ENCODE peak calls at places on chromosome 18, in ten cellular contexts. K is fibroblast of lung; V is adrenal gland; T is mammary epithelial cell; F is heart left ventricle; D is PC-3; J is osteoblast; E is pancreas; P is CD8-positive, alpha-beta memory T cell; X is CD4-positive, alpha-beta memory T cell. M is an unnamed sample. For H3K27me3, the result is how much of the 10 kb centered on the place peaks cover.

GRCh38 chr18:69216390-69216789 is 184.3 kb upstream of the DOK6 start:
- DNase-seq in K (no peak), V (no peak), T (no peak), F (no peak), D (no peak), J (no peak), E (no peak), P (no peak), X (no peak), M (no peak)

GRCh38 chr18:13218376-13219011 is at the start of gene LDLRAD4:
- DNase-seq in K (no peak), V (peak), T (no peak), F (peak), D (no peak), J (no peak), E (peak), P (no peak), X (peak), M (peak)

GRCh38 chr18:11862468-11863137 is 11.4 kb downstream of the CHMP1B start:
- DNase-seq in K (no peak), V (no peak), T (no peak), F (no peak), D (no peak), J (no peak), E (no peak), P (no peak), X (no peak), M (no peak)

GRCh38 chr18:45175505-45175904 is 439.8 kb upstream of the SLC14A2 start:
- DNase-seq in K (no peak), V (no peak), T (peak), F (no peak), D (no peak), J (no peak), E (no peak), P (no peak), X (no peak), M (no peak)

GRCh38 chr18:69261436-69261835 is 139.3 kb upstream of the DOK6 start:
- DNase-seq in K (no peak), V (no peak), T (no peak), F (no peak), D (no peak), J (no peak), E (no peak), P (no peak), X (no peak), M (no peak)

GRCh38 chr18:59047321-59047991 is 92.2 kb upstream of the SEC11C start:
- DNase-seq in K (no peak), V (no peak), T (no peak), F (no peak), D (no peak), J (no peak), E (no peak), P (no peak), X (no peak), M (no peak)

GRCh38 chr18:3526421-3527354 is 76.7 kb downstream of the TGIF1 start:
- DNase-seq in K (peak), V (no peak), T (peak), F (no peak), D (no peak), J (no peak), E (no peak), P (no peak), X (no peak), M (peak)

GRCh38 chr18:57961876-57962505 is 82.0 kb upstream of the NEDD4L start:
- DNase-seq in K (no peak), V (no peak), T (no peak), F (no peak), D (peak), J (peak), E (no peak), P (no peak), X (no peak), M (no peak)

GRCh38 chr18:67599277-67599676 is 82.8 kb upstream of the DSEL start:
- DNase-seq in K (peak), V (no peak), T (peak), F (no peak), D (peak), J (no peak), E (no peak), P (no peak), X (no peak), M (no peak)

GRCh38 chr18:3688682-3689081 is 238.7 kb downstream of the TGIF1 start:
- DNase-seq in K (peak), V (no peak), T (peak), F (no peak), D (peak), J (peak), E (no peak), P (no peak), X (no peak), M (no peak)

GRCh38 chr18:39801848-39802247 is 2153.2 kb upstream of the PIK3C3 start:
- DNase-seq in K (no peak), V (no peak), T (no peak), F (no peak), D (no peak), J (no peak), E (no peak), P (no peak), X (no peak), M (no peak)

GRCh38 chr18:3703732-3704176 is 253.8 kb downstream of the TGIF1 start:
- DNase-seq in K (peak), V (peak), T (peak), F (peak), D (peak), J (peak), E (peak), P (no peak), X (no peak), M (peak)

GRCh38 chr18:47036298-47036874 is 965 bp upstream of the ELOA2 start:
- DNase-seq in K (peak), V (peak), T (peak), F (no peak), D (peak), J (peak), E (no peak), P (no peak), X (no peak), M (peak)

GRCh38 chr18:22871809-22872525 is 61.2 kb upstream of the RBBP8 start:
- DNase-seq in K (peak), V (no peak), T (peak), F (no peak), D (no peak), J (no peak), E (no peak), P (no peak), X (no peak), M (peak)

GRCh38 chr18:25669741-25670140 is 317.8 kb upstream of the ZNF521 start:
- DNase-seq in K (peak), V (no peak), T (no peak), F (no peak), D (no peak), J (no peak), E (no peak), P (no peak), X (no peak), M (no peak)

GRCh38 chr18:22347624-22348511 is 69.8 kb downstream of the CTAGE1 start:
- DNase-seq in K (peak), V (peak), T (no peak), F (peak), D (no peak), J (no peak), E (no peak), P (no peak), X (no peak), M (no peak)

GRCh38 chr18:22604390-22604985 is 186.8 kb upstream of the CTAGE1 start:
- DNase-seq in K (peak), V (peak), T (peak), F (peak), D (no peak), J (peak), E (peak), P (no peak), X (no peak), M (no peak)

DNA sequence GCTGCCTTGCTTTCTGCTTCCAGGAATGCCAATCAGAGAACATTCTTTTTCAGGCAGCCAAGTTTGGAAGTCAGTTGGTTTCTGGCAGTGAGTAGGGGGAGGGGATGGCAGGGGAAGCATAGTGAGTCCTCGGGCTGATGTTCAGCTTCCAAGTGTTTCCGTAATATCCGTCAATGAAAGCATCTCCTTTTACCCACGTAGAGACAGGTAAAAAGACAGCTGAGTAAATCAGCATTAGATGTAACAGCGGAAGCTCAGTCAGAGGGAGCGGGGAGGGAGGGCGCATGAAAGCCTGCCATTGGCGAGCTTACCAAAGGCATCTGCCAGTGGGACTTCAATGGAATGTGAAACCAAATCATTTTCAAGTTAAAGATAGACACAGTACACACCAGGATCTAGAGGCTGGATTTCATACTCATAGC is 117.1 kb upstream of the DTNA start:
- DNase-seq in K (peak), V (peak), T (peak), F (peak), D (no peak), J (no peak), E (peak), P (no peak), X (no peak), M (peak)
- H3K4me3 ChIP-seq in K (peak), V (peak), T (peak), F (peak), D (no peak), J (peak), E (peak), P (no peak), X (no peak), M (peak)

DNA sequence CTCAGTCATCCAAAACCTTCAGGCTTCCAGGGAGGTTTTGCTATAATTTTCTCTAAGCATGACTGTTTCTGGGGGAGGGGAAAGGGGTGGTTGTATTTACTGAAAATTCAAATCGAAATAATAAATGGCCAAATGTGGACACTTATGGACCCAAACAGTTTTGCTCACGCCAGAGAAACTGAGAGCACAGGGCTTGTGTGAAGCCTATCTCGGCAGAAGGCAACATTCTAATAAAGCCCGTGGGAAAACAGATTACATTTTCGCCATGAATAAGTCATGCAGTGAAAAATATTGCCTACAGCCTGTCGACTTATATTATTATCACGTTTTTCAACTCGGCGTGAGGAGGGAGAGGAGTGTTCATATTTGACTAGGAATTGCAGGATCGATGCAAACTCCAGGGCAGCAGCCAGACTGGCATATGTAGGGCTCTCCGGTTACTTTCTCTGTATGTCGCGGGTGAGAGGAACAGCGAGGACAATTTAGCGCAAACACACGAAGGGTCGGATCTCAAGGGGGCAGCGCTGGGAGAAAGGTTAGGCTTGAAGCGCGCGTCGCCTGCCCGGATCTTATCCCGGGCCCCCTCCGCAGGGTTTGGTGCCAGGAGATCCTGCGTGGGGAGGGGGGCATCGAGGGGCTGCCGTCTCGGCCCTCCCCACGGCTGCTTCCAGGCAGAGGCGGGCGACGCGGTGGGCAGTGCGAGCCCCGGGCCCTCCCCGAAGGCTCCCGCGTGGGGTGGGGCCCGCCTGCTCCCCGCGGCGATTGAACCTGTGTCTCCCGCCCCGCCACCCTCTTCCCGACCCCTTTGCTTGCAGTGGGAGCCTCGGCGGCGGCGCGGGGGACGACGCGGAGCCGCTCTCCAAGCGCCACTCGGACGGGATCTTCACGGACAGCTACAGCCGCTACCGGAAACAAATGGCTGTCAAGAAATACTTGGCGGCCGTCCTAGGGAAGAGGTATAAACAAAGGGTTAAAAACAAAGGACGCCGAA is 4.3 kb downstream of the ADCYAP1 start:
- DNase-seq in K (no peak), V (no peak), T (no peak), F (no peak), D (no peak), J (peak), E (no peak), P (no peak), X (no peak), M (peak)
- H3K27me3 ChIP-seq in K (half or more), V (half or more), T (under half), F (half or more), D (half or more), J (half or more), E (under half), P (under half), X (under half), M (half or more)

GRCh38 chr18:8750954-8751415 is 45.6 kb downstream of the MTCL1 start:
- DNase-seq in K (peak), V (no peak), T (no peak), F (no peak), D (no peak), J (peak), E (no peak), P (no peak), X (no peak), M (no peak)
- H3K4me3 ChIP-seq in K (peak), V (no peak), T (no peak), F (no peak), D (no peak), J (no peak), E (no peak), P (no peak), X (no peak), M (no peak)

DNA sequence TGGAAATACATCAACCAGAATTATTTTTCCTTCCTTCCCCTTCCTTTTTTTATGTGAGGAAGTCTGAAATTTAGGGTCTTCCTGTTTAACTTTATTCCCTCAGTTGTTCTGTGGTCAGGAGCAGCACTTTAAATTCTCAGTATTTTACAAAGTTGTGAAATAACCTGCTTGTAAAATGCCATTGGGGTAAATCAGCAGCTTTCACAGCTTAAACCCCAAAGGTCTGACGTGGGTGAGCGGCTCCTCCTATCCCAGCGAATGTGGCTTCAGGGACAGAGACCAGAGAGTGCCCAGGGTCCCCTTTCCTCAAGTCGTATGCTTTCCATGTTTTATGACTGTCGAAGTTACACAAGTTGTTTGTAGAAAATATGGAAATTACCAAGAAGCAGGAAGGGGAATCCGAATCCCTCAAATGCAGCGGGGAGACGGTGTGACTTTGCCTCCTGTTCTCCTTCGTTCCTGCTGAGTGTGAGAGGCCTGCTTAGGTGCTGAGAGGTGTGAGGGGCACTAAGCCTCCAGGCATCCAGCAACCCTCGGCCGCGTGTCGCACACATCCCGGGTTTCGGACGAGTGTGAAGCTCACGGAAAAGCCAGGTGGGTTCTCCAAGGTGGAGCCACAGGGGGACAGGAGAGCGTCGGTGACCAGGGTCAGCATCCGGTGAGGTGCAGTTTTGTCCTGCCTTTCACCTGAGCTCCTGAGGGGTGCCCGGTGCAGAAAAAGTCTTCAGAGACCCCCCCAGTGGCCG is 10.8 kb upstream of the KCNG2 start:
- DNase-seq in K (peak), V (no peak), T (no peak), F (no peak), D (no peak), J (peak), E (no peak), P (no peak), X (no peak), M (peak)
- H3K27me3 ChIP-seq in K (under half), V (under half), T (under half), F (half or more), D (under half), J (under half), E (under half), P (under half), X (under half), M (under half)

DNA sequence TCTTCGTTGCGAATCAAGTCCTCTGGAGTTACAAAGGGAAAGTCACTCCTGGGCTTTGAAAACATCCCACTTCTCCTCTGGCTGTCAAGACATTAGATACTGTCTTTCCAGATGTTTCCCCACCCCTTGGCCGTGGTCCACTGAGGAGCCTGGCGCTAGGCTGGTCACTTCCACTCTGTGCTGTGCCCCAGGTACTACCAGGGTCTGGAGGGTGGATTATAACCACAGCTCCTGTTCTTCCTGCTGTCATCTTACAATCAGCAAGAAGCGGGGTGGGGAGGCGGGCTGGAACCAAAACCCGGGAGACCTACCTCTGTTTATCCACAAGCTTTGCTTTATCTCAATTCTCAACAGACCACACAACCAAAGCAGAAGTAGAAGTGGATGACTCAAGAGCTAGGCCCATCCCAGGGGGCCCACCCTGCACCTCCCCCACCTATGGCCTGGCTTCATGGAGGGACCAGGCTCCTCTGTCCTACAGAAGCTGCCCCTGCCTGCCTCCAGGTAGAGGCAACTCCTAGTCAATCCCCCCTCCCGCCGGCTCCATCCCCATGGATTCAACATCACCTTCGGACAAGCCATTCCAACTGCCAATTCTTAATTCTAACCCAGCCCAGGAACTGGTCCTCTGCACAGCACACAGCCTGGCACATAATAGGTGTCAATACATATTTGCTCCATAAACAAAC is 17.8 kb downstream of the SMAD7 start:
- DNase-seq in K (no peak), V (no peak), T (no peak), F (no peak), D (no peak), J (peak), E (no peak), P (no peak), X (no peak), M (no peak)
- H3K4me3 ChIP-seq in K (no peak), V (no peak), T (no peak), F (no peak), D (no peak), J (peak), E (no peak), P (no peak), X (no peak), M (no peak)

GRCh38 chr18:78948707-78949106 is 30.9 kb upstream of the SALL3 start:
- DNase-seq in K (no peak), V (no peak), T (no peak), F (no peak), D (no peak), J (peak), E (no peak), P (no peak), X (no peak), M (no peak)

GRCh38 chr18:78947291-78947690 is 32.3 kb upstream of the SALL3 start:
- DNase-seq in K (no peak), V (no peak), T (no peak), F (no peak), D (no peak), J (no peak), E (no peak), P (no peak), X (no peak), M (no peak)

GRCh38 chr18:78949216-78949615 is 30.4 kb upstream of the SALL3 start:
- DNase-seq in K (no peak), V (no peak), T (no peak), F (no peak), D (no peak), J (peak), E (no peak), P (no peak), X (no peak), M (no peak)

GRCh38 chr18:78948221-78948620 is 31.4 kb upstream of the SALL3 start:
- DNase-seq in K (no peak), V (no peak), T (no peak), F (no peak), D (no peak), J (peak), E (no peak), P (no peak), X (no peak), M (peak)

DNA sequence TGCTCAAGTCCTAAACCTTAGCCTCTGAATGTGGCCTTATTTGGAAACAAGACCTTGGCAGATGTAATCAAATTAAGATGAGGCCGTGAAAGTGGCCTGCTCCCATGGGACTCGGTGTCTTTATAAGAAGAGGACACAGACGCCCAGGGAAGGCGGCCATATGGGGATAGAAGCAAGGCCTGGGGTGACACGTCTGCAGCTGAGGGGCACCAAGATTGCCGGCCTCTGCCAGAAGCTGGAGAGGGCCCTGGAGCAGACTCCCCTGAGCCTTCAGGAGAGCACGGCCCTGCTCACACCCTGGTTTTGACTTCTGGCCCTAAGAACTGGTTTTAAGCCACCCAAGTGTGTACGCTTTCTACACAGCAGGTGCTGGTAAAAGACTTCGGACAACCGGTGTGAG is 29.2 kb upstream of the SALL3 start:
- DNase-seq in K (no peak), V (no peak), T (no peak), F (no peak), D (no peak), J (no peak), E (no peak), P (no peak), X (no peak), M (no peak)
- H3K27me3 ChIP-seq in K (under half), V (under half), T (under half), F (under half), D (half or more), J (under half), E (under half), P (under half), X (under half), M (under half)